ENCODE peak calls at places on chromosomes 4 and X, in nine cellular contexts. One of them, this sample, is unnamed.

GRCh38 chr4:10762541-10762940 is 78.0 kb upstream of the CLNK start:
- DNase-seq in endodermal cell: peak; percentile 88
- DNase-seq in SK-N-SH: no peak
- DNase-seq in colonic mucosa: no peak
- DNase-seq in fibroblast of lung: peak; percentile 60
- DNase-seq in PC-3: peak; percentile 53
- DNase-seq in MM.1S: no peak
- DNase-seq in endothelial cell of umbilical vein: no peak
- DNase-seq in neural progenitor cell: peak; percentile 47
- DNase-seq in this sample: no peak

GRCh38 chr4:105921301-105921700 is 26.0 kb downstream of the NPNT start:
- DNase-seq in endodermal cell: no peak
- DNase-seq in SK-N-SH: no peak
- DNase-seq in colonic mucosa: no peak
- DNase-seq in fibroblast of lung: no peak
- DNase-seq in PC-3: no peak
- DNase-seq in MM.1S: no peak
- DNase-seq in endothelial cell of umbilical vein: no peak
- DNase-seq in neural progenitor cell: no peak
- DNase-seq in this sample: no peak

GRCh38 chr4:141037441-141037840 is 95.8 kb downstream of the RNF150 start:
- DNase-seq in endodermal cell: no peak
- DNase-seq in SK-N-SH: no peak
- DNase-seq in colonic mucosa: no peak
- DNase-seq in fibroblast of lung: peak; percentile 48
- DNase-seq in PC-3: no peak
- DNase-seq in MM.1S: no peak
- DNase-seq in endothelial cell of umbilical vein: no peak
- DNase-seq in neural progenitor cell: no peak
- DNase-seq in this sample: no peak

GRCh38 chr4:39025552-39026085 is 6.6 kb downstream of the TMEM156 start:
- DNase-seq in endodermal cell: no peak
- DNase-seq in SK-N-SH: no peak
- DNase-seq in colonic mucosa: no peak
- DNase-seq in fibroblast of lung: peak; percentile 45
- DNase-seq in PC-3: no peak
- DNase-seq in MM.1S: no peak
- DNase-seq in endothelial cell of umbilical vein: peak; percentile 67
- DNase-seq in neural progenitor cell: no peak
- DNase-seq in this sample: no peak

GRCh38 chr4:2721586-2721985 is 34.5 kb downstream of the TNIP2 start:
- DNase-seq in endodermal cell: no peak
- DNase-seq in SK-N-SH: no peak
- DNase-seq in colonic mucosa: no peak
- DNase-seq in fibroblast of lung: no peak
- DNase-seq in PC-3: no peak
- DNase-seq in MM.1S: no peak
- DNase-seq in endothelial cell of umbilical vein: no peak
- DNase-seq in neural progenitor cell: no peak
- DNase-seq in this sample: no peak

GRCh38 chrX:19372170-19373033 is 28.7 kb downstream of the PDHA1 start:
- DNase-seq in endodermal cell: peak; percentile 89
- DNase-seq in SK-N-SH: peak; percentile 79
- DNase-seq in colonic mucosa: peak; percentile 67
- DNase-seq in fibroblast of lung: peak; percentile 66
- DNase-seq in PC-3: peak; percentile 78
- DNase-seq in MM.1S: peak; percentile 61
- DNase-seq in endothelial cell of umbilical vein: peak; percentile 75
- DNase-seq in neural progenitor cell: peak; percentile 77
- DNase-seq in this sample: peak; percentile 71

GRCh38 chr4:126526335-126526734 is 1106.4 kb upstream of the INTU start:
- DNase-seq in endodermal cell: no peak
- DNase-seq in SK-N-SH: no peak
- DNase-seq in colonic mucosa: no peak
- DNase-seq in fibroblast of lung: no peak
- DNase-seq in PC-3: no peak
- DNase-seq in MM.1S: peak; percentile 62
- DNase-seq in endothelial cell of umbilical vein: no peak
- DNase-seq in neural progenitor cell: no peak
- DNase-seq in this sample: no peak

GRCh38 chr4:136203199-136203598 is 1329.1 kb downstream of the PCDH18 start:
- DNase-seq in endodermal cell: peak; percentile 71
- DNase-seq in SK-N-SH: no peak
- DNase-seq in colonic mucosa: no peak
- DNase-seq in fibroblast of lung: no peak
- DNase-seq in PC-3: no peak
- DNase-seq in MM.1S: no peak
- DNase-seq in endothelial cell of umbilical vein: no peak
- DNase-seq in neural progenitor cell: peak; percentile 24
- DNase-seq in this sample: no peak

GRCh38 chr4:5079581-5079980 is 28.3 kb downstream of the STK32B start:
- DNase-seq in endodermal cell: no peak
- DNase-seq in SK-N-SH: no peak
- DNase-seq in colonic mucosa: no peak
- DNase-seq in fibroblast of lung: no peak
- DNase-seq in PC-3: no peak
- DNase-seq in MM.1S: no peak
- DNase-seq in endothelial cell of umbilical vein: peak; percentile 53
- DNase-seq in neural progenitor cell: no peak
- DNase-seq in this sample: no peak

GRCh38 chr4:54703182-54703581 is 45.4 kb downstream of the KIT start:
- DNase-seq in endodermal cell: no peak
- DNase-seq in SK-N-SH: no peak
- DNase-seq in colonic mucosa: no peak
- DNase-seq in fibroblast of lung: no peak
- DNase-seq in PC-3: no peak
- DNase-seq in MM.1S: no peak
- DNase-seq in endothelial cell of umbilical vein: no peak
- DNase-seq in neural progenitor cell: no peak
- DNase-seq in this sample: no peak
- H3K9ac ChIP-seq in endodermal cell: no peak overlapping the region
- H3K9ac ChIP-seq in SK-N-SH: no peak overlapping the region
- H3K9ac ChIP-seq in colonic mucosa: no peak overlapping the region
- H3K9ac ChIP-seq in fibroblast of lung: no peak overlapping the region
- H3K9ac ChIP-seq in PC-3: no peak overlapping the region
- H3K9ac ChIP-seq in MM.1S: no peak overlapping the region
- H3K9ac ChIP-seq in endothelial cell of umbilical vein: no peak overlapping the region
- H3K9ac ChIP-seq in neural progenitor cell: no peak overlapping the region
- H3K9ac ChIP-seq in this sample: no peak overlapping the region

GRCh38 chrX:110384490-110384889 is 25.8 kb downstream of the RTL9 start:
- DNase-seq in endodermal cell: no peak
- DNase-seq in SK-N-SH: no peak
- DNase-seq in colonic mucosa: no peak
- DNase-seq in fibroblast of lung: no peak
- DNase-seq in PC-3: peak; percentile 66
- DNase-seq in MM.1S: no peak
- DNase-seq in endothelial cell of umbilical vein: peak; percentile 4
- DNase-seq in neural progenitor cell: no peak
- DNase-seq in this sample: no peak

GRCh38 chrX:110381216-110381615 is 22.6 kb downstream of the RTL9 start:
- DNase-seq in endodermal cell: no peak
- DNase-seq in SK-N-SH: no peak
- DNase-seq in colonic mucosa: no peak
- DNase-seq in fibroblast of lung: peak; percentile 19
- DNase-seq in PC-3: peak; percentile 44
- DNase-seq in MM.1S: no peak
- DNase-seq in endothelial cell of umbilical vein: no peak
- DNase-seq in neural progenitor cell: no peak
- DNase-seq in this sample: no peak

GRCh38 chrX:110383414-110383813 is 24.8 kb downstream of the RTL9 start:
- DNase-seq in endodermal cell: no peak
- DNase-seq in SK-N-SH: no peak
- DNase-seq in colonic mucosa: no peak
- DNase-seq in fibroblast of lung: peak; percentile 67
- DNase-seq in PC-3: peak; percentile 42
- DNase-seq in MM.1S: no peak
- DNase-seq in endothelial cell of umbilical vein: no peak
- DNase-seq in neural progenitor cell: no peak
- DNase-seq in this sample: no peak
- TF ChIP-seq CTCF in endodermal cell: no peak
- TF ChIP-seq CTCF in SK-N-SH: no peak
- TF ChIP-seq CTCF in colonic mucosa: no peak
- TF ChIP-seq CTCF in fibroblast of lung: no peak
- TF ChIP-seq CTCF in PC-3: no peak
- TF ChIP-seq CTCF in MM.1S: no peak
- TF ChIP-seq CTCF in endothelial cell of umbilical vein: no peak
- TF ChIP-seq CTCF in neural progenitor cell: no peak
- TF ChIP-seq CTCF in this sample: no peak

GRCh38 chrX:15334561-15334960 is 762 bp downstream of the PIGA start:
- DNase-seq in endodermal cell: no peak
- DNase-seq in SK-N-SH: no peak
- DNase-seq in colonic mucosa: no peak
- DNase-seq in fibroblast of lung: no peak
- DNase-seq in PC-3: peak; percentile 75
- DNase-seq in MM.1S: no peak
- DNase-seq in endothelial cell of umbilical vein: no peak
- DNase-seq in neural progenitor cell: no peak
- DNase-seq in this sample: peak; percentile 11

GRCh38 chrX:15340867-15341266 is 5.5 kb upstream of the PIGA start:
- DNase-seq in endodermal cell: no peak
- DNase-seq in SK-N-SH: no peak
- DNase-seq in colonic mucosa: no peak
- DNase-seq in fibroblast of lung: no peak
- DNase-seq in PC-3: no peak
- DNase-seq in MM.1S: no peak
- DNase-seq in endothelial cell of umbilical vein: no peak
- DNase-seq in neural progenitor cell: peak; percentile 55
- DNase-seq in this sample: no peak

GRCh38 chrX:15335135-15336022 is at the start of gene PIGA:
- DNase-seq in endodermal cell: peak; percentile 96
- DNase-seq in SK-N-SH: peak; percentile 89
- DNase-seq in colonic mucosa: peak; percentile 94
- DNase-seq in fibroblast of lung: peak; percentile 96
- DNase-seq in PC-3: peak; percentile 98
- DNase-seq in MM.1S: peak; percentile 95
- DNase-seq in endothelial cell of umbilical vein: peak; percentile 97
- DNase-seq in neural progenitor cell: peak; percentile 96
- DNase-seq in this sample: peak; percentile 92

DNA sequence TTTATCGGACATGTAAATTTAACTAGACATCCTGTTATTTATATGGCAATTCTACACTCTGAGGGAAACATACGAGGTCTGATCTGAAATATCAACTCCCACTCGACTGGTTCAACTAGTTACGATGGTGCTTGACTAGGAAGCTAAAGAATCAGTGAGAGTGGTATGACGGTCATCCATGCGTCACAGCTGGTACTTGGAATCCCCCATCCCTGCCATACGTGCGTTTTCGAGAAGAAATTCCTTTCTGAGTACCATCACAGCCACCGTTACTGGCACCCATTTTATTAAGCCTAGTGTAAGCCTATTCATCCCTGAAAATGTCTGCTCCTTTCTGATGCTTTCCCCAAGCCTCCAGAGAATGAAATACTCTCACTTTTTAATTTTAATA is 695 bp upstream of the PIGA start:
- DNase-seq in endodermal cell: no peak
- DNase-seq in SK-N-SH: peak; percentile 44
- DNase-seq in colonic mucosa: no peak
- DNase-seq in fibroblast of lung: peak; percentile 52
- DNase-seq in PC-3: peak; percentile 59
- DNase-seq in MM.1S: peak; percentile 6
- DNase-seq in endothelial cell of umbilical vein: peak; percentile 58
- DNase-seq in neural progenitor cell: peak; percentile 35
- DNase-seq in this sample: no peak
- H3K9ac ChIP-seq in endodermal cell: peak overlapping the region; percentile 77
- H3K9ac ChIP-seq in SK-N-SH: peak overlapping the region; percentile 64
- H3K9ac ChIP-seq in colonic mucosa: peak overlapping the region; percentile 41
- H3K9ac ChIP-seq in fibroblast of lung: peak overlapping the region; percentile 52
- H3K9ac ChIP-seq in PC-3: peak overlapping the region; percentile 58
- H3K9ac ChIP-seq in MM.1S: peak overlapping the region; percentile 37
- H3K9ac ChIP-seq in endothelial cell of umbilical vein: peak overlapping the region; percentile 56
- H3K9ac ChIP-seq in neural progenitor cell: no peak overlapping the region
- H3K9ac ChIP-seq in this sample: peak overlapping the region; percentile 48

DNA sequence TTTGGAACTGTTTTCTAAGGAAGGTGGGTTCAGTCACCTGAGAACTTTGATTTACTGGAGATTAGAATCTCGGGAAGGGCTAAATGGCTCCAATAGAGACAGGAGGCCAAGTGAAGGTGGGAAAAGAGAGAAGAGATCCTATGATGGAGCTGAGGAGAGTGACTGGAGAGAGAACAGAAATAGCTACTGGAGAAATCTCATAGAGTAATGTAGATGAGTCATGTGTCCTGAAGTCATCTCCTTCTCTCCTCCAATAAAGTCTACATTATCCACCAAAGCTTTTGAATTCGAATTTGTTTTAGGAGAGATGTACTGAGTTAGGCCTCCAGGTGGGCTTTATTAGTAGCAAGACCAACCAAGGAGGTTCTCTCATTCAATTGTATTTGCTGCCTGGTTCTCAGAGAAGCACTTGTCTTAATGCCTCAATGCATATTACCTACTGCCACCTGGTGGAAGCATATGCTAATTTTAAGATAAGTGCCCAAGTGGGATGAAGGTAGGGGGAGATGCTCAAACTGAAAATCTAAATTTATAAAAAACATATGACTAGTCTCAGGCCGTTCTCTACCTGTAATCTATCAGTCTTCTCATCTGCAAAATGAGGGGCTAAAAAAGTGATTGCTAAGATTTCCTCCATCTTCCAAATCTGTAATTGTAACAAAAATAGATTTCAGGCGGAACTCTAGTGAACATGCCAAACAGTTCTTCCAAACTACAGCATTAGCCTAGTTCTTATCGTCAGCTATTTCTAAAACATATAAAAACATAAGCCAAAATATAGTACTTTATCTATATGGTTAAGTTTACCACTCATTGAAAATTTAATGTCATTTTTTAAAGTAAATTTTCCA is 24.4 kb downstream of the TXK start:
- DNase-seq in endodermal cell: peak; percentile 50
- DNase-seq in SK-N-SH: peak; percentile 44
- DNase-seq in colonic mucosa: peak; percentile 28
- DNase-seq in fibroblast of lung: peak; percentile 56
- DNase-seq in PC-3: peak; percentile 74
- DNase-seq in MM.1S: peak; percentile 66
- DNase-seq in endothelial cell of umbilical vein: peak; percentile 66
- DNase-seq in neural progenitor cell: peak; percentile 70
- DNase-seq in this sample: no peak
- TF ChIP-seq CTCF in endodermal cell: peak; percentile 84
- TF ChIP-seq CTCF in SK-N-SH: peak; percentile 72
- TF ChIP-seq CTCF in colonic mucosa: peak; percentile 38
- TF ChIP-seq CTCF in fibroblast of lung: peak; percentile 64
- TF ChIP-seq CTCF in PC-3: peak; percentile 78
- TF ChIP-seq CTCF in MM.1S: peak; percentile 65
- TF ChIP-seq CTCF in endothelial cell of umbilical vein: peak; percentile 53
- TF ChIP-seq CTCF in neural progenitor cell: peak; percentile 66
- TF ChIP-seq CTCF in this sample: peak; percentile 68